ENCODE peak calls at places on chromosomes 3 and 15, in ten cellular contexts. One of them, this sample, is unnamed.

GRCh38 chr3:51670053-51670666 is 892 bp upstream of the TEX264 start:
- DNase-seq in mesothelial cell of epicardium: no peak
- DNase-seq in Panc1: no peak
- DNase-seq in tibial artery: peak
- DNase-seq in left ventricle myocardium inferior: no peak
- DNase-seq in GM12865: no peak
- DNase-seq in endothelial cell: no peak
- DNase-seq in OCI-LY7: no peak
- DNase-seq in pancreas: peak
- DNase-seq in foreskin fibroblast: no peak
- DNase-seq in this sample: no peak

GRCh38 chr3:16511561-16512434 is 1.7 kb downstream of the RFTN1 start:
- DNase-seq in tibial artery: peak
- DNase-seq in OCI-LY7: peak
- DNase-seq in left ventricle myocardium inferior: peak
- DNase-seq in endothelial cell: no peak
- DNase-seq in GM12865: peak
- DNase-seq in pancreas: no peak
- DNase-seq in mesothelial cell of epicardium: no peak
- DNase-seq in foreskin fibroblast: peak
- DNase-seq in Panc1: no peak
- DNase-seq in this sample: no peak

GRCh38 chr15:60652870-60653269 is 173.9 kb upstream of the ICE2 start:
- DNase-seq in Panc1: no peak
- DNase-seq in pancreas: no peak
- DNase-seq in tibial artery: no peak
- DNase-seq in endothelial cell: no peak
- DNase-seq in OCI-LY7: no peak
- DNase-seq in GM12865: peak
- DNase-seq in mesothelial cell of epicardium: no peak
- DNase-seq in left ventricle myocardium inferior: no peak
- DNase-seq in foreskin fibroblast: no peak
- DNase-seq in this sample: no peak

GRCh38 chr3:14552041-14552648 is 12.0 kb upstream of the GRIP2 start:
- DNase-seq in GM12865: no peak
- DNase-seq in tibial artery: no peak
- DNase-seq in foreskin fibroblast: no peak
- DNase-seq in pancreas: no peak
- DNase-seq in left ventricle myocardium inferior: no peak
- DNase-seq in OCI-LY7: no peak
- DNase-seq in mesothelial cell of epicardium: no peak
- DNase-seq in Panc1: no peak
- DNase-seq in endothelial cell: no peak
- DNase-seq in this sample: no peak

GRCh38 chr3:99330924-99331532 is 307.4 kb upstream of the COL8A1 start:
- DNase-seq in tibial artery: no peak
- DNase-seq in mesothelial cell of epicardium: no peak
- DNase-seq in foreskin fibroblast: no peak
- DNase-seq in left ventricle myocardium inferior: no peak
- DNase-seq in pancreas: no peak
- DNase-seq in OCI-LY7: no peak
- DNase-seq in Panc1: no peak
- DNase-seq in endothelial cell: no peak
- DNase-seq in GM12865: no peak
- DNase-seq in this sample: no peak

GRCh38 chr3:143751643-143752178 is 96.6 kb downstream of the SLC9A9 start:
- DNase-seq in OCI-LY7: peak
- DNase-seq in GM12865: peak
- DNase-seq in endothelial cell: no peak
- DNase-seq in left ventricle myocardium inferior: no peak
- DNase-seq in Panc1: no peak
- DNase-seq in foreskin fibroblast: no peak
- DNase-seq in tibial artery: no peak
- DNase-seq in pancreas: no peak
- DNase-seq in mesothelial cell of epicardium: no peak
- DNase-seq in this sample: no peak

GRCh38 chr3:120440001-120440703 is 10.6 kb downstream of the FSTL1 start:
- DNase-seq in tibial artery: no peak
- DNase-seq in mesothelial cell of epicardium: no peak
- DNase-seq in GM12865: no peak
- DNase-seq in left ventricle myocardium inferior: no peak
- DNase-seq in OCI-LY7: no peak
- DNase-seq in foreskin fibroblast: no peak
- DNase-seq in endothelial cell: no peak
- DNase-seq in pancreas: no peak
- DNase-seq in Panc1: no peak
- DNase-seq in this sample: no peak

GRCh38 chr3:157136647-157137387 is 23.1 kb downstream of the CCNL1 start:
- DNase-seq in left ventricle myocardium inferior: no peak
- DNase-seq in GM12865: no peak
- DNase-seq in endothelial cell: no peak
- DNase-seq in foreskin fibroblast: no peak
- DNase-seq in tibial artery: no peak
- DNase-seq in OCI-LY7: no peak
- DNase-seq in mesothelial cell of epicardium: no peak
- DNase-seq in pancreas: no peak
- DNase-seq in Panc1: no peak
- DNase-seq in this sample: no peak

GRCh38 chr3:127049390-127049789 is 66.5 kb downstream of the PLXNA1 start:
- DNase-seq in OCI-LY7: no peak
- DNase-seq in left ventricle myocardium inferior: no peak
- DNase-seq in mesothelial cell of epicardium: no peak
- DNase-seq in GM12865: no peak
- DNase-seq in endothelial cell: no peak
- DNase-seq in tibial artery: no peak
- DNase-seq in foreskin fibroblast: no peak
- DNase-seq in Panc1: no peak
- DNase-seq in pancreas: no peak
- DNase-seq in this sample: no peak

GRCh38 chr15:90868261-90868689 is at the start of gene FURIN:
- DNase-seq in mesothelial cell of epicardium: no peak
- DNase-seq in Panc1: no peak
- DNase-seq in tibial artery: no peak
- DNase-seq in OCI-LY7: no peak
- DNase-seq in GM12865: no peak
- DNase-seq in foreskin fibroblast: no peak
- DNase-seq in left ventricle myocardium inferior: no peak
- DNase-seq in endothelial cell: no peak
- DNase-seq in pancreas: no peak
- DNase-seq in this sample: no peak

DNA sequence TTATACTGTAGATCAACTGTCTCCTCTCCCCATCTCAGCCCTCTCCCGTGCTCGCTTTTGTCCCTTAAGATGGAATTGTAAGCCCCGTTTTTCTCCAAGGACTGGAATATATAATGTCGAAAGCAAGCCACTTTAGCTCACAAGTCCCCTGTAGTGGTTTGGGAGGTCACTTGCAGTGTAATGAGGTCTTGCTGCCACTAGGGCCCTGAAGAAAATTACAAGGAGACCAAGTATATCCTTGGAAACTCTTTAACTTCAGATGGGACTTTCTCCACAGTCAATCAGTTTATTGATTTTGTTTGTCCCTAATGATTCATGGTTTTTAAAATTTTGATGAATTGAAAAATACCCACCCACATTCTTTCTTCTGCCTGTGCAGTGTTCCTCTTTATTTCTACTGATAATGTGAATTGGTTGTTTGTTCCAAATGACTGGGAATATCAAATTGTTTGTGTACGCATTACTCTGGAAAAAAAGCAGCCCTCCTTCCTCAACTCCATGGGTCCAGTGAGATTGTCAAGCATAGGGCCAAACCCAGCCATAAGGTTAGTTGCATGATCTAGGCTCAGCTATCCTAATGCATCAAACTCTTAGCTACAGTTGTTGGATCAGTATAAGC is 294.8 kb downstream of the MCTP2 start:
- DNase-seq in endothelial cell: peak
- DNase-seq in pancreas: no peak
- DNase-seq in Panc1: no peak
- DNase-seq in mesothelial cell of epicardium: no peak
- DNase-seq in left ventricle myocardium inferior: no peak
- DNase-seq in GM12865: no peak
- DNase-seq in tibial artery: no peak
- DNase-seq in foreskin fibroblast: no peak
- DNase-seq in OCI-LY7: peak
- DNase-seq in this sample: no peak
- TF ChIP-seq CTCF in endothelial cell: peak
- TF ChIP-seq CTCF in pancreas: no peak
- TF ChIP-seq CTCF in Panc1: peak
- TF ChIP-seq CTCF in mesothelial cell of epicardium: peak
- TF ChIP-seq CTCF in left ventricle myocardium inferior: peak
- TF ChIP-seq CTCF in GM12865: peak
- TF ChIP-seq CTCF in tibial artery: peak
- TF ChIP-seq CTCF in foreskin fibroblast: peak
- TF ChIP-seq CTCF in OCI-LY7: peak
- TF ChIP-seq CTCF in this sample: peak

GRCh38 chr15:71784719-71785118 is 25.6 kb upstream of the NR2E3 start:
- DNase-seq in mesothelial cell of epicardium: no peak
- DNase-seq in pancreas: no peak
- DNase-seq in left ventricle myocardium inferior: no peak
- DNase-seq in tibial artery: peak
- DNase-seq in GM12865: no peak
- DNase-seq in endothelial cell: peak
- DNase-seq in OCI-LY7: peak
- DNase-seq in Panc1: no peak
- DNase-seq in foreskin fibroblast: no peak
- DNase-seq in this sample: no peak
- TF ChIP-seq CTCF in mesothelial cell of epicardium: no peak
- TF ChIP-seq CTCF in pancreas: no peak
- TF ChIP-seq CTCF in left ventricle myocardium inferior: peak
- TF ChIP-seq CTCF in tibial artery: no peak
- TF ChIP-seq CTCF in GM12865: peak
- TF ChIP-seq CTCF in endothelial cell: peak
- TF ChIP-seq CTCF in OCI-LY7: peak
- TF ChIP-seq CTCF in Panc1: peak
- TF ChIP-seq CTCF in foreskin fibroblast: peak
- TF ChIP-seq CTCF in this sample: peak

GRCh38 chr15:73633111-73633990 is at the start of gene NPTN:
- DNase-seq in GM12865: peak
- DNase-seq in mesothelial cell of epicardium: peak
- DNase-seq in tibial artery: peak
- DNase-seq in Panc1: peak
- DNase-seq in endothelial cell: peak
- DNase-seq in OCI-LY7: peak
- DNase-seq in foreskin fibroblast: peak
- DNase-seq in pancreas: peak
- DNase-seq in left ventricle myocardium inferior: peak
- DNase-seq in this sample: peak
- TF ChIP-seq CTCF in GM12865: no peak
- TF ChIP-seq CTCF in mesothelial cell of epicardium: no peak
- TF ChIP-seq CTCF in tibial artery: no peak
- TF ChIP-seq CTCF in Panc1: no peak
- TF ChIP-seq CTCF in endothelial cell: no peak
- TF ChIP-seq CTCF in OCI-LY7: peak
- TF ChIP-seq CTCF in foreskin fibroblast: no peak
- TF ChIP-seq CTCF in pancreas: no peak
- TF ChIP-seq CTCF in left ventricle myocardium inferior: no peak
- TF ChIP-seq CTCF in this sample: no peak

DNA sequence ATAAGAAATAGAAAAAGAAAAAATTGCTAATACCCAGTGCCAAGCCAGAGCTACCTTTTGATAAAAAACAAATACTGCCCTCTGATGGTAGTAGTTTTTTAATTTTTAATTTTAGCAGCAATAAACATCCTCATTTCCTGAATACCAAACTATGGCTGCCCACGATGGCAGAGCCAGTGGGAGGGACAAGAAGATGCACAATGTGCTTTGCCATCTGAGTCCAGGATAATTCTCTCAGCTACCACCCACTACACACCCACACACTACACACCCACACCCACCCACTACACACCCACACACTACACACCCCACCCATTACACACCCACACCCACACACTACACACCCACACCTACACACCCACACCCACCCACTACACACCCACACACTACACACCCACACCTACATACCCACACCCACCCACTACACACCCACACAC is 17.8 kb downstream of the CEP19 start:
- DNase-seq in left ventricle myocardium inferior: no peak
- DNase-seq in endothelial cell: no peak
- DNase-seq in OCI-LY7: peak
- DNase-seq in pancreas: no peak
- DNase-seq in tibial artery: no peak
- DNase-seq in Panc1: no peak
- DNase-seq in foreskin fibroblast: no peak
- DNase-seq in GM12865: no peak
- DNase-seq in mesothelial cell of epicardium: no peak
- DNase-seq in this sample: no peak
- TF ChIP-seq CTCF in left ventricle myocardium inferior: no peak
- TF ChIP-seq CTCF in endothelial cell: no peak
- TF ChIP-seq CTCF in OCI-LY7: peak
- TF ChIP-seq CTCF in pancreas: no peak
- TF ChIP-seq CTCF in tibial artery: no peak
- TF ChIP-seq CTCF in Panc1: no peak
- TF ChIP-seq CTCF in foreskin fibroblast: no peak
- TF ChIP-seq CTCF in GM12865: no peak
- TF ChIP-seq CTCF in mesothelial cell of epicardium: no peak
- TF ChIP-seq CTCF in this sample: no peak

DNA sequence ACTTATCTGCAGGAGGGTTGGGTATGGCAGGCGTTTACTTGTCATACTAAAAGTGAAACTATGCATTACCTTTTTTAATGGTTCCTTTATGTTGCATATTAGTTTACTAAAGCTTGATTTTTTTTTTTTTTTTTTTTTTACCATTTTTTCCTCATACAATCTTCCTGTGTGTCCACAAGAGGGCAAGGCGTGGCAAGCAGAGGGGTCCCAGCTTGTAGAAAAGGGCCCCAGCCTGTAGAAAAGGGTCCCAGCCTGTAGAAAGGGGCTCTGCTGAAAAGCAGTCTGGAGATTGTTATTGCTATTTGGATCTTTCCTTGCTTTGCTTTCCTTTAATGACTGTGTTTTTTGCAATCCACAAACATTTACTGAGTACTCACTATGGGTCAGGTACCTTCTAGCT is 21.9 kb downstream of the MKRN2 start:
- DNase-seq in endothelial cell: no peak
- DNase-seq in Panc1: no peak
- DNase-seq in foreskin fibroblast: no peak
- DNase-seq in pancreas: no peak
- DNase-seq in GM12865: no peak
- DNase-seq in OCI-LY7: no peak
- DNase-seq in tibial artery: no peak
- DNase-seq in left ventricle myocardium inferior: no peak
- DNase-seq in mesothelial cell of epicardium: no peak
- DNase-seq in this sample: no peak
- TF ChIP-seq CTCF in endothelial cell: no peak
- TF ChIP-seq CTCF in Panc1: no peak
- TF ChIP-seq CTCF in foreskin fibroblast: no peak
- TF ChIP-seq CTCF in pancreas: no peak
- TF ChIP-seq CTCF in GM12865: peak
- TF ChIP-seq CTCF in OCI-LY7: peak
- TF ChIP-seq CTCF in tibial artery: no peak
- TF ChIP-seq CTCF in left ventricle myocardium inferior: no peak
- TF ChIP-seq CTCF in mesothelial cell of epicardium: no peak
- TF ChIP-seq CTCF in this sample: peak